ENCODE peak calls at places on chromosomes 16 and 17, in eight cellular contexts. One of them, this sample, is unnamed.

GRCh38 chr17:19805006-19805405 is 56.9 kb upstream of the ALDH3A1 start:
- DNase-seq in WERI-Rb-1: no peak
- DNase-seq in BJ: peak
- DNase-seq in hepatocyte: peak
- DNase-seq in HFF-Myc: no peak
- DNase-seq in AG09319: no peak
- DNase-seq in heart left ventricle: no peak
- DNase-seq in body of pancreas: no peak
- DNase-seq in this sample: no peak

GRCh38 chr17:45261577-45262515 is at the start of gene SPATA32:
- DNase-seq in WERI-Rb-1: no peak
- DNase-seq in BJ: no peak
- DNase-seq in hepatocyte: peak
- DNase-seq in HFF-Myc: no peak
- DNase-seq in AG09319: no peak
- DNase-seq in heart left ventricle: peak
- DNase-seq in body of pancreas: peak
- DNase-seq in this sample: no peak

GRCh38 chr16:5428932-5429331 is 331.3 kb upstream of the EEF2KMT start:
- DNase-seq in WERI-Rb-1: peak
- DNase-seq in BJ: no peak
- DNase-seq in hepatocyte: peak
- DNase-seq in HFF-Myc: no peak
- DNase-seq in AG09319: no peak
- DNase-seq in heart left ventricle: no peak
- DNase-seq in body of pancreas: no peak
- DNase-seq in this sample: no peak

GRCh38 chr16:4976079-4976478 is 17.9 kb downstream of the SEC14L5 start:
- DNase-seq in WERI-Rb-1: no peak
- DNase-seq in BJ: no peak
- DNase-seq in hepatocyte: no peak
- DNase-seq in HFF-Myc: no peak
- DNase-seq in AG09319: no peak
- DNase-seq in heart left ventricle: no peak
- DNase-seq in body of pancreas: no peak
- DNase-seq in this sample: no peak

GRCh38 chr17:67157732-67158639 is 87.0 kb downstream of the HELZ start:
- DNase-seq in WERI-Rb-1: peak
- DNase-seq in BJ: no peak
- DNase-seq in hepatocyte: peak
- DNase-seq in HFF-Myc: no peak
- DNase-seq in AG09319: no peak
- DNase-seq in heart left ventricle: no peak
- DNase-seq in body of pancreas: no peak
- DNase-seq in this sample: no peak

GRCh38 chr16:28087675-28088285 is 24.3 kb upstream of the GSG1L start:
- DNase-seq in WERI-Rb-1: no peak
- DNase-seq in BJ: no peak
- DNase-seq in hepatocyte: no peak
- DNase-seq in HFF-Myc: no peak
- DNase-seq in AG09319: no peak
- DNase-seq in heart left ventricle: no peak
- DNase-seq in body of pancreas: no peak
- DNase-seq in this sample: no peak

GRCh38 chr17:81511800-81512559 is 619 bp downstream of the ACTG1 start:
- DNase-seq in WERI-Rb-1: no peak
- DNase-seq in BJ: no peak
- DNase-seq in hepatocyte: no peak
- DNase-seq in HFF-Myc: no peak
- DNase-seq in AG09319: no peak
- DNase-seq in heart left ventricle: no peak
- DNase-seq in body of pancreas: no peak
- DNase-seq in this sample: no peak

GRCh38 chr16:87359121-87359520 is 24.5 kb downstream of the FBXO31 start:
- DNase-seq in WERI-Rb-1: peak
- DNase-seq in BJ: no peak
- DNase-seq in hepatocyte: no peak
- DNase-seq in HFF-Myc: no peak
- DNase-seq in AG09319: no peak
- DNase-seq in heart left ventricle: no peak
- DNase-seq in body of pancreas: no peak
- DNase-seq in this sample: no peak

GRCh38 chr17:66965801-66966528 is 1.5 kb downstream of the CACNG4 start:
- DNase-seq in WERI-Rb-1: peak
- DNase-seq in BJ: no peak
- DNase-seq in hepatocyte: peak
- DNase-seq in HFF-Myc: no peak
- DNase-seq in AG09319: no peak
- DNase-seq in heart left ventricle: no peak
- DNase-seq in body of pancreas: peak
- DNase-seq in this sample: no peak

GRCh38 chr17:48163809-48164208 is 56.2 kb downstream of the SNX11 start:
- DNase-seq in WERI-Rb-1: no peak
- DNase-seq in BJ: no peak
- DNase-seq in hepatocyte: no peak
- DNase-seq in HFF-Myc: no peak
- DNase-seq in AG09319: no peak
- DNase-seq in heart left ventricle: no peak
- DNase-seq in body of pancreas: no peak
- DNase-seq in this sample: no peak

GRCh38 chr17:80516533-80516932 is 28.1 kb upstream of the RPTOR start:
- DNase-seq in WERI-Rb-1: peak
- DNase-seq in BJ: no peak
- DNase-seq in hepatocyte: no peak
- DNase-seq in HFF-Myc: no peak
- DNase-seq in AG09319: no peak
- DNase-seq in heart left ventricle: no peak
- DNase-seq in body of pancreas: no peak
- DNase-seq in this sample: no peak

GRCh38 chr16:84466692-84467091 is 37.8 kb downstream of the MEAK7 start:
- DNase-seq in WERI-Rb-1: no peak
- DNase-seq in BJ: no peak
- DNase-seq in hepatocyte: no peak
- DNase-seq in HFF-Myc: no peak
- DNase-seq in AG09319: no peak
- DNase-seq in heart left ventricle: no peak
- DNase-seq in body of pancreas: no peak
- DNase-seq in this sample: no peak

GRCh38 chr17:7852919-7853692 is 1.8 kb upstream of the TMEM88 start:
- DNase-seq in WERI-Rb-1: no peak
- DNase-seq in BJ: no peak
- DNase-seq in hepatocyte: peak
- DNase-seq in HFF-Myc: no peak
- DNase-seq in AG09319: no peak
- DNase-seq in heart left ventricle: no peak
- DNase-seq in body of pancreas: no peak
- DNase-seq in this sample: no peak

GRCh38 chr17:19886116-19886515 is 18.4 kb upstream of the ULK2 start:
- DNase-seq in WERI-Rb-1: no peak
- DNase-seq in BJ: no peak
- DNase-seq in hepatocyte: no peak
- DNase-seq in HFF-Myc: no peak
- DNase-seq in AG09319: no peak
- DNase-seq in heart left ventricle: no peak
- DNase-seq in body of pancreas: no peak
- DNase-seq in this sample: no peak

GRCh38 chr17:8963017-8963416 is 2.5 kb downstream of the PIK3R5 start:
- DNase-seq in WERI-Rb-1: no peak
- DNase-seq in BJ: no peak
- DNase-seq in hepatocyte: no peak
- DNase-seq in HFF-Myc: no peak
- DNase-seq in AG09319: no peak
- DNase-seq in heart left ventricle: no peak
- DNase-seq in body of pancreas: no peak
- DNase-seq in this sample: no peak

GRCh38 chr17:75338335-75338734 is 49.1 kb upstream of the SLC25A19 start:
- DNase-seq in WERI-Rb-1: no peak
- DNase-seq in BJ: no peak
- DNase-seq in hepatocyte: no peak
- DNase-seq in HFF-Myc: no peak
- DNase-seq in AG09319: no peak
- DNase-seq in heart left ventricle: no peak
- DNase-seq in body of pancreas: no peak
- DNase-seq in this sample: no peak

GRCh38 chr16:21646091-21646490 is 6.3 kb downstream of the IGSF6 start:
- DNase-seq in WERI-Rb-1: no peak
- DNase-seq in BJ: no peak
- DNase-seq in hepatocyte: no peak
- DNase-seq in HFF-Myc: no peak
- DNase-seq in AG09319: no peak
- DNase-seq in heart left ventricle: no peak
- DNase-seq in body of pancreas: no peak
- DNase-seq in this sample: no peak

GRCh38 chr17:39765766-39766165 is 28.0 kb downstream of the GRB7 start:
- DNase-seq in WERI-Rb-1: no peak
- DNase-seq in BJ: no peak
- DNase-seq in hepatocyte: no peak
- DNase-seq in HFF-Myc: no peak
- DNase-seq in AG09319: no peak
- DNase-seq in heart left ventricle: no peak
- DNase-seq in body of pancreas: no peak
- DNase-seq in this sample: no peak
- TF ChIP-seq CTCF in WERI-Rb-1: no peak
- TF ChIP-seq CTCF in BJ: no peak
- TF ChIP-seq CTCF in hepatocyte: no peak
- TF ChIP-seq CTCF in HFF-Myc: no peak
- TF ChIP-seq CTCF in AG09319: no peak
- TF ChIP-seq CTCF in heart left ventricle: no peak
- TF ChIP-seq CTCF in body of pancreas: no peak
- TF ChIP-seq CTCF in this sample: no peak

DNA sequence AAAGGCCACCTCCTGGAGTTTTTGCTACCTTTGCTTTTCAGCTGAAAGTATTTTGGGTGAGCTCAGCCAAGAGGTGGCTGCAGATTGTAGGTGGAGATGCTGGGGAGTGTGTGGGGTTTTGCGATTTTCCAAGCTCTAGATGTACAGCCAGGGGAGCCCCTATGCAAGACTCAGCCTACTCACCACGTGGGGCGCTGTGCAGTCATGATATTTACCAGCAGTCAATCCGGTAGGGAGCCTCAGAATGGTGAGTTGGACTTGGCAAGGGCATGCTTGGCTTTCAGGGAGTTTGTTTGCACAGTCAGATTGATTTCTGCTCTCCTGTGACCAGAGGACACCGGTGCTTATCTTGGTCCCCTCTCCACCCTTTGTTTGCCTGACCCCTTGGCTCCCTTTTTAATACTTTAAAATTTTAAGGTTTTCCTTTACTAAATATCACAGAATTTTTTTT is 175.3 kb downstream of the UTP18 start:
- DNase-seq in WERI-Rb-1: peak
- DNase-seq in BJ: no peak
- DNase-seq in hepatocyte: peak
- DNase-seq in HFF-Myc: no peak
- DNase-seq in AG09319: no peak
- DNase-seq in heart left ventricle: no peak
- DNase-seq in body of pancreas: peak
- DNase-seq in this sample: no peak
- TF ChIP-seq CTCF in WERI-Rb-1: peak
- TF ChIP-seq CTCF in BJ: peak
- TF ChIP-seq CTCF in hepatocyte: peak
- TF ChIP-seq CTCF in HFF-Myc: peak
- TF ChIP-seq CTCF in AG09319: no peak
- TF ChIP-seq CTCF in heart left ventricle: peak
- TF ChIP-seq CTCF in body of pancreas: peak
- TF ChIP-seq CTCF in this sample: peak

GRCh38 chr17:15091825-15092224 is 173.3 kb downstream of the PMP22 start:
- DNase-seq in WERI-Rb-1: peak
- DNase-seq in BJ: no peak
- DNase-seq in hepatocyte: no peak
- DNase-seq in HFF-Myc: no peak
- DNase-seq in AG09319: no peak
- DNase-seq in heart left ventricle: no peak
- DNase-seq in body of pancreas: no peak
- DNase-seq in this sample: no peak
- TF ChIP-seq CTCF in WERI-Rb-1: peak
- TF ChIP-seq CTCF in BJ: no peak
- TF ChIP-seq CTCF in hepatocyte: peak
- TF ChIP-seq CTCF in HFF-Myc: peak
- TF ChIP-seq CTCF in AG09319: peak
- TF ChIP-seq CTCF in heart left ventricle: no peak
- TF ChIP-seq CTCF in body of pancreas: no peak
- TF ChIP-seq CTCF in this sample: peak

GRCh38 chr17:6569391-6570302 is 13.3 kb upstream of the PITPNM3 start:
- DNase-seq in WERI-Rb-1: no peak
- DNase-seq in BJ: no peak
- DNase-seq in hepatocyte: no peak
- DNase-seq in HFF-Myc: no peak
- DNase-seq in AG09319: no peak
- DNase-seq in heart left ventricle: no peak
- DNase-seq in body of pancreas: no peak
- DNase-seq in this sample: no peak

GRCh38 chr17:6568186-6568758 is 11.9 kb upstream of the PITPNM3 start:
- DNase-seq in WERI-Rb-1: no peak
- DNase-seq in BJ: no peak
- DNase-seq in hepatocyte: no peak
- DNase-seq in HFF-Myc: no peak
- DNase-seq in AG09319: no peak
- DNase-seq in heart left ventricle: no peak
- DNase-seq in body of pancreas: no peak
- DNase-seq in this sample: no peak

GRCh38 chr17:6570731-6571465 is 14.5 kb upstream of the PITPNM3 start:
- DNase-seq in WERI-Rb-1: no peak
- DNase-seq in BJ: no peak
- DNase-seq in hepatocyte: no peak
- DNase-seq in HFF-Myc: no peak
- DNase-seq in AG09319: no peak
- DNase-seq in heart left ventricle: no peak
- DNase-seq in body of pancreas: no peak
- DNase-seq in this sample: no peak

GRCh38 chr17:6572997-6573396 is 16.6 kb upstream of the PITPNM3 start:
- DNase-seq in WERI-Rb-1: no peak
- DNase-seq in BJ: no peak
- DNase-seq in hepatocyte: no peak
- DNase-seq in HFF-Myc: no peak
- DNase-seq in AG09319: no peak
- DNase-seq in heart left ventricle: no peak
- DNase-seq in body of pancreas: no peak
- DNase-seq in this sample: no peak

DNA sequence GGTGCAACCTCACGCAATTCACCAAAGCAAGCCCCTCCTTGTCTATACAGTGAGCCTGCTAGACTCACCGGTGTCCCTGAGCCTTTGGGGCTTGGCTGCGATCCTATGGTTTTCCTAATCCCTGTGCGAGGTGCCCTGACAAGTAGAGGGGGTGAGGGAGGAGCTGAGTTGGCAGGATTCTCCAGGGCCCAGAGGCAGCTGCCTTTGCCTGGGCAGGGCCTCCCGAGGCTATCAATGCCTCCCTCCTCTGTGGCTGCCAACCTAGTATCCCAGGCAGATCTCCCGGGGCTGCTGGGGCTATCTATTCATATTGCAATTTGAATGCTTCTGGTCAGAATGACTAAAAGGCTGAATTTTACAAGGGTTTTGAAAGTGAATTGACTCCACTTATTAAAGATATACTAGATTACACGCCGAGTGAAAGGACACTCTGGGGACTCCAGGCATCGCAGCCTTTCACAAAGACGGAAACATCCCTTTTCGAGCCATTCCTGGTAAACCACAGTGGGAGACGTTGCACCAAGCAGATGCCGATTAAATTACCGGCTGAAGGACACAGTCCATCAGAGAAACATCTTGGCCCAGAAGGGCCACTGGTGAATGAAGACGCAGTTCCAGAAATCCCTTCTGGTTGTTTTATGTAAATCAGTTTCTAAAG is 11.3 kb upstream of the PITPNM3 start:
- DNase-seq in WERI-Rb-1: peak
- DNase-seq in BJ: no peak
- DNase-seq in hepatocyte: no peak
- DNase-seq in HFF-Myc: no peak
- DNase-seq in AG09319: no peak
- DNase-seq in heart left ventricle: no peak
- DNase-seq in body of pancreas: no peak
- DNase-seq in this sample: no peak
- TF ChIP-seq CTCF in WERI-Rb-1: no peak
- TF ChIP-seq CTCF in BJ: no peak
- TF ChIP-seq CTCF in hepatocyte: no peak
- TF ChIP-seq CTCF in HFF-Myc: no peak
- TF ChIP-seq CTCF in AG09319: no peak
- TF ChIP-seq CTCF in heart left ventricle: no peak
- TF ChIP-seq CTCF in body of pancreas: no peak
- TF ChIP-seq CTCF in this sample: no peak